ENCODE peak calls at places on chromosomes 2 and 18, in nine cellular contexts. A is upper lobe of left lung, G is NB4, H is body of pancreas, J is Peyer's patch, W is A549, Y is uterus, Q is transverse colon, T is heart left ventricle. R is an unnamed sample.

GRCh38 chr2:127508621-127509034 is 17.7 kb downstream of the IWS1 start:
- DNase-seq in A (no peak), G (peak; percentile 91), H (peak; percentile 55), J (no peak), W (peak; percentile 87), Y (peak; percentile 68), Q (peak; percentile 62), T (peak; percentile 91), R (peak; percentile 89)

GRCh38 chr18:79697976-79698375 is 18.4 kb downstream of the CTDP1 start:
- DNase-seq in A (peak; percentile 75), G (no peak), H (no peak), J (no peak), W (no peak), Y (no peak), Q (no peak), T (peak; percentile 22), R (no peak)

GRCh38 chr18:70292628-70293027 is 3.8 kb downstream of the SOCS6 start:
- DNase-seq in A (no peak), G (no peak), H (no peak), J (no peak), W (no peak), Y (no peak), Q (peak; percentile 53), T (no peak), R (no peak)

GRCh38 chr2:215811409-215812355 is 201.7 kb downstream of the MREG start:
- DNase-seq in A (no peak), G (peak; percentile 86), H (no peak), J (no peak), W (no peak), Y (no peak), Q (no peak), T (no peak), R (no peak)

GRCh38 chr18:29979884-29980283 is 1062.7 kb downstream of the DSC3 start:
- DNase-seq in A (no peak), G (peak; percentile 1), H (no peak), J (no peak), W (no peak), Y (no peak), Q (no peak), T (no peak), R (no peak)

GRCh38 chr2:96267159-96267971 is 1.3 kb downstream of the CIAO1 start:
- DNase-seq in A (no peak), G (peak; percentile 83), H (peak; percentile 31), J (peak; percentile 65), W (peak; percentile 66), Y (no peak), Q (peak; percentile 49), T (no peak), R (no peak)

GRCh38 chr18:78995740-78996395 is 16.2 kb downstream of the SALL3 start:
- DNase-seq in A (peak; percentile 52), G (no peak), H (no peak), J (no peak), W (no peak), Y (no peak), Q (no peak), T (no peak), R (no peak)

GRCh38 chr2:235715601-235716000 is 221.8 kb downstream of the AGAP1 start:
- DNase-seq in A (no peak), G (no peak), H (no peak), J (no peak), W (no peak), Y (no peak), Q (no peak), T (no peak), R (no peak)

GRCh38 chr2:190860985-190861721 is 19.5 kb upstream of the GLS start:
- DNase-seq in A (no peak), G (no peak), H (no peak), J (no peak), W (no peak), Y (no peak), Q (no peak), T (no peak), R (no peak)

GRCh38 chr2:179129574-179130238 is 79.8 kb upstream of the CCDC141 start:
- DNase-seq in A (no peak), G (peak; percentile 21), H (no peak), J (no peak), W (peak; percentile 10), Y (no peak), Q (no peak), T (no peak), R (no peak)

GRCh38 chr2:42486145-42486906 is 7.5 kb downstream of the KCNG3 start:
- DNase-seq in A (no peak), G (no peak), H (no peak), J (no peak), W (no peak), Y (no peak), Q (no peak), T (no peak), R (no peak)

GRCh38 chr2:241112046-241112445 is 10.0 kb upstream of the MTERF4 start:
- DNase-seq in A (peak; percentile 46), G (no peak), H (no peak), J (no peak), W (no peak), Y (no peak), Q (no peak), T (no peak), R (no peak)

GRCh38 chr2:71607490-71607889 is 154.1 kb downstream of the DYSF start:
- DNase-seq in A (no peak), G (no peak), H (peak; percentile 3), J (no peak), W (no peak), Y (peak; percentile 9), Q (no peak), T (peak; percentile 18), R (peak; percentile 8)

GRCh38 chr2:33707312-33707711 is 108.2 kb upstream of the FAM98A start:
- DNase-seq in A (no peak), G (no peak), H (no peak), J (no peak), W (no peak), Y (no peak), Q (no peak), T (no peak), R (no peak)

GRCh38 chr2:28752608-28752984 is 966 bp downstream of the PPP1CB start:
- DNase-seq in A (no peak), G (no peak), H (no peak), J (no peak), W (no peak), Y (no peak), Q (no peak), T (no peak), R (no peak)

GRCh38 chr18:12376718-12377555 is at the start of gene AFG3L2:
- DNase-seq in A (peak; percentile 100), G (peak; percentile 99), H (peak; percentile 100), J (peak; percentile 100), W (peak; percentile 98), Y (peak; percentile 100), Q (peak; percentile 100), T (peak; percentile 100), R (peak; percentile 100)
- TF ChIP-seq POLR2A in A (peak; percentile 93), G (peak; percentile 89), H (peak; percentile 97), J (peak; percentile 98), W (peak; percentile 88), Y (peak; percentile 96), Q (peak; percentile 74), T (peak; percentile 82), R (peak; percentile 99)

GRCh38 chr2:75606851-75607798 is 39.5 kb upstream of the MRPL19 start:
- DNase-seq in A (no peak), G (peak; percentile 70), H (no peak), J (no peak), W (no peak), Y (no peak), Q (no peak), T (no peak), R (no peak)

GRCh38 chr2:75607988-75608683 is 38.4 kb upstream of the MRPL19 start:
- DNase-seq in A (no peak), G (no peak), H (no peak), J (no peak), W (no peak), Y (no peak), Q (no peak), T (no peak), R (no peak)

GRCh38 chr2:75604479-75604878 is 42.1 kb upstream of the MRPL19 start:
- DNase-seq in A (no peak), G (peak; percentile 25), H (no peak), J (no peak), W (no peak), Y (no peak), Q (no peak), T (no peak), R (no peak)

GRCh38 chr2:75603477-75603876 is 42.7 kb upstream of the EVA1A start:
- DNase-seq in A (no peak), G (no peak), H (no peak), J (no peak), W (no peak), Y (no peak), Q (no peak), T (no peak), R (no peak)

GRCh38 chr2:75605770-75606535 is 40.6 kb upstream of the MRPL19 start:
- DNase-seq in A (no peak), G (no peak), H (peak; percentile 37), J (no peak), W (peak; percentile 70), Y (no peak), Q (no peak), T (no peak), R (no peak)
- TF ChIP-seq CTCF in A (no peak), G (no peak), H (peak; percentile 29), J (no peak), W (no peak), Y (no peak), Q (no peak), T (no peak), R (no peak)

DNA sequence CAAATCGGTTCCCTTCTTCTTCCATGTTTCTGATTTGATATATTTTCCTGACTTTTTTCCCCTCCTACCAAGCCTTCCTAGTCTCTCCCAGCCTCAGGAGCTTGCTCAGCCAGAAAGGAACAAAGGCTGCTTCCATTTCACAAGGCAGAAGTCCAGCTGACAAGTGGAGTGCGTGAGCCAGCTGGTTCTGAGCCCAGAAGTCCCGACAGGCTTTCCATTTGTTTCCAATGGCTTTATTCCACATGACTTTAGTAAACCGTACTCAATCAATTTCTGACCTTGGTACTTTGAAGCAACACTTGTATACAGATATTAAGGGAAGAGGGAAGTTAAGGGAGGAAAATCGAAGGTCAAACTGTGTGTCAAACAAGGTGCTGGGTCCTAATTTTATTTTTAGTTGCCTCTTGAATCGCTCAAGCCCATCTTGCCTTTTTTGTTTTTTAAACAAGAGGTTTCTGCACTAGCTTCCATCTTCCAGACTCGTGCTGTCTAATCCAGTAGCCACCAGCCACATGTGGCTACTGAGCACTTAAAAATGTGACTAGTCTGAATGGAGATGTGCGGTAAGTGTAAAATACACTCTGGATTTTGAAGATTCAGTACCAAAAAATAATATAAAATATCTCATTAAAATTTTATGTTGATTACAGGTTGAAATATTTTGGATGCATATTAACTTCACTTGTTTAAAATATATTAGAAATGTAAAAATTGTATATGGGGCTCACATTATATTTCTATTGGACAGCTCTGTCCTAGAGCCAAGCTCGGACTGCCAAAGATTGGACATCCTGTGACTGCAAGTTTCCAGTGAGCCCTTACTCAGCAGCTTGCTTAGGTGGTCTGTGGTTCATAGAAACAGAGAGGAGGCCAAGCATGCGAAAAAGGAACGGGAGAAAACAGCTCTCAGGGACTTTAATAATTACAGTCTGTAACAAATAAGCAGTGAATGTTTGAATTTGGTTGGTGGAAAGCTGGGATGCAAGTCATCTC is 36.0 kb downstream of the WIPF1 start:
- DNase-seq in A (no peak), G (no peak), H (peak; percentile 81), J (no peak), W (no peak), Y (peak; percentile 58), Q (peak; percentile 42), T (peak; percentile 77), R (peak; percentile 35)
- H3K4me3 ChIP-seq in A (no peak overlapping the region), G (no peak overlapping the region), H (no peak overlapping the region), J (no peak overlapping the region), W (no peak overlapping the region), Y (no peak overlapping the region), Q (no peak overlapping the region), T (no peak overlapping the region), R (peak overlapping the region; percentile 19)

GRCh38 chr2:231455222-231455621 is 9.1 kb downstream of the NCL start:
- DNase-seq in A (no peak), G (peak; percentile 43), H (no peak), J (no peak), W (no peak), Y (no peak), Q (no peak), T (no peak), R (no peak)
- TF ChIP-seq POLR2A in A (no peak), G (no peak), H (no peak), J (no peak), W (no peak), Y (no peak), Q (no peak), T (no peak), R (no peak)

R was measured in gastrocnemius medialis.